ENCODE peak calls at places on chromosomes 16 and 17, in ten cellular contexts. X is dorsolateral prefrontal cortex; V is ascending aorta; S is CD4-positive, alpha-beta T cell; E is heart right ventricle; M is substantia nigra; D is Peyer's patch; R is CD4-positive, alpha-beta memory T cell; P is uterus; Y is esophagus squamous epithelium. O is an unnamed sample.

GRCh38 chr16:84841787-84842300 is 22.1 kb downstream of the CRISPLD2 start:
- DNase-seq in X (no peak), V (no peak), S (no peak), E (no peak), M (no peak), D (peak), R (no peak), P (no peak), Y (no peak), O (peak)

GRCh38 chr16:54815177-54815576 is 115.5 kb upstream of the IRX5 start:
- DNase-seq in X (no peak), V (no peak), S (no peak), E (no peak), M (no peak), D (no peak), R (no peak), P (no peak), Y (no peak), O (no peak)

GRCh38 chr17:28570716-28571254 is 539 bp downstream of the PIGS start:
- DNase-seq in X (peak), V (no peak), S (peak), E (peak), M (peak), D (peak), R (peak), P (no peak), Y (no peak), O (no peak)

GRCh38 chr17:27245230-27245696 is 48.7 kb upstream of the WSB1 start:
- DNase-seq in X (peak), V (peak), S (peak), E (peak), M (peak), D (peak), R (peak), P (peak), Y (peak), O (peak)

GRCh38 chr16:4032768-4033167 is 83.5 kb downstream of the ADCY9 start:
- DNase-seq in X (no peak), V (peak), S (no peak), E (peak), M (peak), D (peak), R (no peak), P (no peak), Y (no peak), O (no peak)

GRCh38 chr16:85447657-85448313 is 165.3 kb upstream of the GSE1 start:
- DNase-seq in X (no peak), V (no peak), S (no peak), E (no peak), M (no peak), D (no peak), R (no peak), P (no peak), Y (no peak), O (no peak)

GRCh38 chr17:61065263-61065773 is 334.3 kb upstream of the TBX2 start:
- DNase-seq in X (no peak), V (no peak), S (no peak), E (no peak), M (no peak), D (peak), R (no peak), P (no peak), Y (no peak), O (no peak)

GRCh38 chr17:59353106-59353854 is 21.8 kb downstream of the YPEL2 start:
- DNase-seq in X (no peak), V (no peak), S (no peak), E (no peak), M (no peak), D (no peak), R (no peak), P (no peak), Y (no peak), O (no peak)

GRCh38 chr16:68072038-68072695 is 13.0 kb upstream of the NFATC3 start:
- DNase-seq in X (no peak), V (peak), S (no peak), E (no peak), M (no peak), D (peak), R (no peak), P (peak), Y (no peak), O (no peak)

GRCh38 chr16:57622361-57623250 is 5.8 kb upstream of the ADGRG1 start:
- DNase-seq in X (no peak), V (no peak), S (no peak), E (no peak), M (no peak), D (no peak), R (no peak), P (peak), Y (no peak), O (peak)

GRCh38 chr17:79811036-79811887 is 14.4 kb upstream of the CBX8 start:
- DNase-seq in X (no peak), V (no peak), S (no peak), E (no peak), M (no peak), D (no peak), R (no peak), P (no peak), Y (no peak), O (no peak)

GRCh38 chr17:31919802-31920525 is 16.8 kb upstream of the SUZ12 start:
- DNase-seq in X (no peak), V (peak), S (no peak), E (no peak), M (no peak), D (no peak), R (no peak), P (no peak), Y (no peak), O (no peak)

GRCh38 chr16:28823291-28823718 is 506 bp downstream of the ATXN2L start:
- DNase-seq in X (no peak), V (no peak), S (peak), E (no peak), M (no peak), D (no peak), R (no peak), P (no peak), Y (no peak), O (no peak)

GRCh38 chr17:50511058-50511457 is 2.8 kb downstream of the MYCBPAP start:
- DNase-seq in X (no peak), V (no peak), S (peak), E (no peak), M (no peak), D (no peak), R (peak), P (no peak), Y (no peak), O (no peak)

GRCh38 chr16:21652451-21652850 is at the start of gene IGSF6:
- DNase-seq in X (no peak), V (no peak), S (no peak), E (no peak), M (no peak), D (no peak), R (no peak), P (no peak), Y (no peak), O (no peak)

GRCh38 chr16:84502581-84502980 is 1.9 kb downstream of the MEAK7 start:
- DNase-seq in X (no peak), V (no peak), S (no peak), E (no peak), M (no peak), D (no peak), R (no peak), P (no peak), Y (no peak), O (no peak)

GRCh38 chr16:56195151-56195550 is 3.9 kb downstream of the GNAO1 start:
- DNase-seq in X (peak), V (no peak), S (no peak), E (no peak), M (peak), D (no peak), R (no peak), P (no peak), Y (no peak), O (no peak)

GRCh38 chr16:69513180-69513966 is 52.4 kb upstream of the NFAT5 start:
- DNase-seq in X (no peak), V (no peak), S (no peak), E (no peak), M (no peak), D (no peak), R (no peak), P (no peak), Y (no peak), O (no peak)

GRCh38 chr16:27463741-27464662 is 62.0 kb downstream of the IL21R start:
- DNase-seq in X (no peak), V (no peak), S (peak), E (no peak), M (no peak), D (no peak), R (peak), P (no peak), Y (no peak), O (no peak)

GRCh38 chr17:4003501-4004421 is 39.5 kb upstream of the ATP2A3 start:
- DNase-seq in X (no peak), V (peak), S (no peak), E (no peak), M (no peak), D (peak), R (no peak), P (no peak), Y (no peak), O (no peak)
- H3K27ac ChIP-seq in X (no peak), V (no peak), S (no peak), E (peak), M (no peak), D (peak), R (no peak), P (no peak), Y (no peak), O (no peak)

DNA sequence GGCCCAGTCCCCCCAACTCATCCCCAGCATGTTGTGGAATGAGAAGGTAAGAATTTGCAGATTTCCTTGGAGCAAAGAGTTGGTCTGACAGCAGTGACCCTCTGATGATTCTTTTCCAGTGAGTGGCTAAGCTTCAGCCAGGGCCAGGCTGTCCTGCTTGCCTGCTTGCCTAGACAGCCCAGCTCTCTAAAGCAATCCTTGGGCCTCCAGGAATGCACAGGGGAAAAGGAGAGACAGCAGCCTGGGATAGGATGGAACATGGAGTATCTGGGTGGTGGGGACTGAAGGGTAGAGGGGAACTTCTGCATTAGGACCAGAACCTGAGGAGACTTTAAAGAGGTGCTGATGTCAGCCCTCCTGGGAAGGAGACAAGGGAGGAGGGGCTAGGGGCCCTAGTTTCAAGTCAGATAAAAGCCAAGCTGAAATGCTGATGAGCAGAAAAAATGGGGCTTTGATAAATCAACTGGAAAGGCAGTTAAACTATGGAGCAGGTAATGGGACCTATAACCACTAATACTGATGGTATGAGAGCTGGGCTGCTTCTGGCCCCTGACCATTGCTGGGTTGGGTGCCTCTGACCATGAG is 1.8 kb downstream of the HOXB7 start:
- DNase-seq in X (no peak), V (no peak), S (no peak), E (no peak), M (no peak), D (no peak), R (no peak), P (no peak), Y (no peak), O (no peak)
- H3K27ac ChIP-seq in X (no peak), V (no peak), S (no peak), E (no peak), M (no peak), D (no peak), R (no peak), P (no peak), Y (no peak), O (no peak)

GRCh38 chr17:35021520-35022380 is 41.4 kb downstream of the LIG3 start:
- DNase-seq in X (no peak), V (no peak), S (no peak), E (no peak), M (no peak), D (no peak), R (no peak), P (no peak), Y (no peak), O (no peak)
- H3K27ac ChIP-seq in X (peak), V (peak), S (peak), E (peak), M (peak), D (no peak), R (peak), P (peak), Y (peak), O (peak)

GRCh38 chr16:608019-608418 is 18.2 kb downstream of the RAB40C start:
- DNase-seq in X (no peak), V (no peak), S (no peak), E (no peak), M (no peak), D (no peak), R (no peak), P (no peak), Y (no peak), O (no peak)

GRCh38 chr16:609984-610383 is 20.1 kb downstream of the RAB40C start:
- DNase-seq in X (no peak), V (no peak), S (no peak), E (no peak), M (no peak), D (no peak), R (no peak), P (no peak), Y (no peak), O (no peak)

GRCh38 chr16:603221-603620 is 13.4 kb downstream of the RAB40C start:
- DNase-seq in X (no peak), V (no peak), S (no peak), E (no peak), M (no peak), D (no peak), R (no peak), P (no peak), Y (no peak), O (no peak)

GRCh38 chr16:609316-609715 is 19.4 kb downstream of the RAB40C start:
- DNase-seq in X (no peak), V (no peak), S (no peak), E (no peak), M (no peak), D (no peak), R (no peak), P (no peak), Y (no peak), O (no peak)

DNA sequence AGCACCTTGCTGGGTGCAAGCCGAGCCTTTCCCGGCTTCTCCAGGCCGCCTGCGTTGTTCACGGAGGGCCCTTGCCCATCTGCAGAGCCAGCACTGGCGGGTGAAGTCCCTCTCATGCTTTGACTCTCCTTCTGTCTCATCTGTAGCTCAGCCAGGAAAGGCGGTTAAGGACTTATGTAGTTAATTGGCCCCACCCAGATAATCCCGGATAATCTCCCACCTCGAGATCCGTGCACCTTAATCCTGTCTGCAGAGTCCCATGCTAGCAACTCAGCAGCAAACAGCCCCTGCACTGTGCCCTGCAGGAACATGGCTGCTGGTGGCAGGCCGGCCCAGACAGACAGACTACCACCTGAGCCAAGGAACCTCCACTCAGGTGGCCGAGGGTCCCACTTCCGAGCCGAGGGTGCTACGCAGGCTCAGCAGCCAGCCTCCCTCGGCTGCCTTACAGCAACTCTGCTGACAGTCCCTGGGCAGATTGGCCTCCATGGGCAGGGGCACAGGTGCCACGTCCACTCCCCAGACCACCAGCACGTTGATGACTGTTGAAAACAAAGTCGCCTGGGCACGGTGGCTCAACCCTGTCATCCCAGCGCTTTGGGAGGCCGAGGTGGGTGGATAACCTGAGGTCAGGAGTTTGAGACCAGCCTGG is 16.9 kb downstream of the RAB40C start:
- DNase-seq in X (no peak), V (no peak), S (no peak), E (no peak), M (no peak), D (no peak), R (no peak), P (no peak), Y (no peak), O (no peak)
- H3K27ac ChIP-seq in X (no peak), V (no peak), S (no peak), E (no peak), M (no peak), D (no peak), R (no peak), P (no peak), Y (no peak), O (no peak)

GRCh38 chr16:53093162-53093744 is 38.5 kb downstream of the CHD9 start:
- DNase-seq in X (no peak), V (no peak), S (no peak), E (no peak), M (no peak), D (no peak), R (no peak), P (no peak), Y (no peak), O (no peak)
- H3K27ac ChIP-seq in X (peak), V (peak), S (no peak), E (peak), M (peak), D (peak), R (no peak), P (peak), Y (peak), O (peak)

GRCh38 chr16:80899804-80900592 is 95.6 kb upstream of the CDYL2 start:
- DNase-seq in X (peak), V (peak), S (no peak), E (peak), M (peak), D (peak), R (no peak), P (peak), Y (no peak), O (peak)
- H3K27ac ChIP-seq in X (no peak), V (peak), S (no peak), E (peak), M (no peak), D (no peak), R (no peak), P (no peak), Y (peak), O (no peak)

DNA sequence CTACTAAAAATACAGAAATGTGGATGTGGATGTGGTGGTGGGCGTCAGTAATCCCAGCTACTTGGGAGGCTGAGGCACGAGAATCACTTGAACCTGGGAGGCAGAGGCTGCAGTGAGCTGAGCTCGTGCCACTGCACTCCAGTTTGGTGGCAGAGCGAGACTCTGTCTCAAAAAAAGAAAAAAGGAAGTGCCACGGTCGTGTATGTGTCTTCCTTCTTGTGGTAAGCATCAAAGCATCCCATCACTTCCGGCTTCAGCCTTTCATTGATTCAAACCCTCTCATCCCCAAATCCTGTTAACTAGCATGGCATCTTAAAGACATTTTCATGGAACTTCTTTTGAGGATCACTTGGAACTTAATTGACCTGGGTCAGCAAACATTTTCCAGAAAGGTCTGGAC is 126.2 kb downstream of the CPPED1 start:
- DNase-seq in X (no peak), V (no peak), S (no peak), E (no peak), M (no peak), D (no peak), R (no peak), P (no peak), Y (no peak), O (no peak)
- H3K27ac ChIP-seq in X (no peak), V (no peak), S (no peak), E (no peak), M (no peak), D (no peak), R (no peak), P (no peak), Y (no peak), O (no peak)

GRCh38 chr17:77151236-77151635 is 10.5 kb downstream of the SEC14L1 start:
- DNase-seq in X (no peak), V (no peak), S (no peak), E (no peak), M (no peak), D (no peak), R (no peak), P (no peak), Y (no peak), O (no peak)
- H3K27ac ChIP-seq in X (peak), V (no peak), S (no peak), E (peak), M (no peak), D (no peak), R (no peak), P (no peak), Y (peak), O (peak)

GRCh38 chr17:44793885-44794698 is 35.3 kb downstream of the ADAM11 start:
- DNase-seq in X (no peak), V (no peak), S (no peak), E (no peak), M (no peak), D (no peak), R (no peak), P (no peak), Y (no peak), O (no peak)
- H3K27ac ChIP-seq in X (no peak), V (peak), S (no peak), E (peak), M (peak), D (no peak), R (no peak), P (peak), Y (peak), O (no peak)

O was measured in caudate nucleus.